ENCODE peak calls at places on chromosome 2, in five cellular contexts. Z, C, R, E and H are unnamed samples.

GRCh38 chr2:60839126-60839813 is 42.1 kb upstream of the REL start:
- DNase-seq in R (no peak), Z (no peak), C (no peak), E (no peak), H (no peak)

GRCh38 chr2:136327162-136327852 is 209.4 kb upstream of the CXCR4 start:
- DNase-seq in C (no peak), Z (no peak), E (peak), R (no peak), H (peak)

GRCh38 chr2:161115605-161116097 is 44.6 kb upstream of the TANK start:
- DNase-seq in R (no peak), Z (no peak), C (no peak), E (no peak), H (no peak)

GRCh38 chr2:226760412-226761194 is 39.0 kb downstream of the IRS1 start:
- DNase-seq in C (no peak), E (no peak), R (no peak), Z (no peak), H (no peak)

GRCh38 chr2:43402002-43402401 is 175.6 kb upstream of the ZFP36L2 start:
- DNase-seq in Z (no peak), E (no peak), R (no peak), C (no peak), H (peak)

GRCh38 chr2:226185613-226186211 is 613.9 kb downstream of the IRS1 start:
- DNase-seq in R (no peak), E (peak), Z (no peak), C (no peak), H (no peak)

GRCh38 chr2:241935314-241935713 is 65.8 kb downstream of the RTP5 start:
- DNase-seq in R (no peak), E (peak), Z (no peak), C (no peak), H (no peak)

GRCh38 chr2:27182346-27182745 is 29.5 kb upstream of the ATRAID start:
- DNase-seq in Z (no peak), R (no peak), E (no peak), C (no peak), H (no peak)

GRCh38 chr2:37858197-37858711 is 66.8 kb upstream of the RMDN2 start:
- DNase-seq in E (peak), Z (no peak), R (no peak), C (no peak), H (peak)

GRCh38 chr2:26983746-26984145 is 13.3 kb downstream of the MAPRE3 start:
- DNase-seq in E (no peak), C (no peak), R (no peak), Z (no peak), H (no peak)

GRCh38 chr2:147232225-147232669 is 612.6 kb upstream of the ACVR2A start:
- DNase-seq in C (no peak), Z (no peak), E (no peak), R (no peak), H (no peak)

GRCh38 chr2:56184500-56184996 is 758 bp downstream of the CCDC85A start:
- DNase-seq in R (peak), E (peak), Z (no peak), C (no peak), H (no peak)

GRCh38 chr2:180622122-180622918 is 358.1 kb upstream of the UBE2E3 start:
- DNase-seq in R (no peak), Z (no peak), C (no peak), E (peak), H (no peak)

GRCh38 chr2:152505495-152505906 is 170.5 kb downstream of the FMNL2 start:
- DNase-seq in Z (no peak), E (peak), R (no peak), C (no peak), H (no peak)

GRCh38 chr2:233513953-233514655 is 52.5 kb downstream of the USP40 start:
- DNase-seq in C (no peak), Z (no peak), E (no peak), R (no peak), H (peak)

GRCh38 chr2:68714866-68715265 is 19.7 kb upstream of the ARHGAP25 start:
- DNase-seq in E (no peak), Z (no peak), C (no peak), R (no peak), H (peak)

GRCh38 chr2:96524482-96525210 is 11.9 kb upstream of the ARID5A start:
- DNase-seq in Z (no peak), E (no peak), R (no peak), C (no peak), H (no peak)

GRCh38 chr2:206657087-206657486 is 14.8 kb downstream of the FAM237A start:
- DNase-seq in R (no peak), C (no peak), Z (no peak), E (no peak), H (no peak)

GRCh38 chr2:36478332-36478738 is 119.6 kb downstream of the FEZ2 start:
- DNase-seq in R (no peak), E (peak), Z (no peak), C (no peak), H (no peak)

GRCh38 chr2:16441431-16441830 is 224.2 kb downstream of the CYRIA start:
- DNase-seq in C (no peak), Z (no peak), R (no peak), E (no peak), H (no peak)
- H3K4me3 ChIP-seq in C (no peak), Z (no peak), R (no peak), E (no peak), H (no peak)

GRCh38 chr2:10439971-10440370 is 8.2 kb downstream of the ODC1 start:
- DNase-seq in Z (no peak), E (no peak), C (no peak), R (no peak), H (no peak)

GRCh38 chr2:10437806-10438205 is 10.3 kb downstream of the ODC1 start:
- DNase-seq in C (no peak), R (no peak), E (no peak), Z (no peak), H (no peak)

GRCh38 chr2:10438688-10439087 is 9.4 kb downstream of the ODC1 start:
- DNase-seq in R (no peak), Z (no peak), C (no peak), E (no peak), H (no peak)

GRCh38 chr2:10440736-10441135 is 7.4 kb downstream of the ODC1 start:
- DNase-seq in E (no peak), Z (no peak), R (no peak), C (no peak), H (no peak)

DNA sequence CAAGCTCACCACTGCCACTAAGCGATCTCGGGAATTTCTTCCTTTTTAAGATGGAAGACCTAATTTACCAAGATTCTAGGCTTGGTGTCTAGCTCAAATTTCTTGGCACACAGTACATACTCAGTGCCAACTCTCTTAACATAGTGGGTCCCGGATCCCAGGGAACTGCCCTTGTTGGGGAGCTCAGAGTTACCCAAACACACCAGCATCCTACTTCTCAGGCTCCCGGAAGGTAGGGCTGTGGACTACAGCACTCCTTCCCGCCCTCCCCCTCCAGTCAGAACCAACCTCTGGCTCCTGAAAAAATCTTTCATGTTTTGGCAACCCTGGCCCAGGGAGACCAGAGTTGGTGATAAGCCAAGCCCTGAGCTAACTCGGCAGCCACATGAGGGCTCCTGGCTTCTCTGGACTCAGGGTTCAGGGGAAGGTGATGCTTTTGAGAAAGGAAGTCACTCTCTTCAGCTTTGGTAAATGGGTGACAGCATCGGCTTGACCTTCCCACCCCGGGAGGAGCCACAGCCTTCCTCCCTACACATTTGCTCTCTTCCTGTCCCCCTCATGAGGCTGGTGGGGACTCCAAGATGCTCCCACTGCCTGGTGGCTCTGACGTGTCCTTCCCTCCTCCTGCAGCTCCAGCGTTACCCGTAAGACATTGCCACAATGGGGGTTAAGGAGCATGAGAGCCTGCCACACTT is 8.8 kb downstream of the ODC1 start:
- DNase-seq in E (no peak), Z (no peak), C (no peak), R (no peak), H (no peak)
- TF ChIP-seq POLR2A in E (no peak), Z (no peak), C (no peak), R (no peak), H (no peak)

DNA sequence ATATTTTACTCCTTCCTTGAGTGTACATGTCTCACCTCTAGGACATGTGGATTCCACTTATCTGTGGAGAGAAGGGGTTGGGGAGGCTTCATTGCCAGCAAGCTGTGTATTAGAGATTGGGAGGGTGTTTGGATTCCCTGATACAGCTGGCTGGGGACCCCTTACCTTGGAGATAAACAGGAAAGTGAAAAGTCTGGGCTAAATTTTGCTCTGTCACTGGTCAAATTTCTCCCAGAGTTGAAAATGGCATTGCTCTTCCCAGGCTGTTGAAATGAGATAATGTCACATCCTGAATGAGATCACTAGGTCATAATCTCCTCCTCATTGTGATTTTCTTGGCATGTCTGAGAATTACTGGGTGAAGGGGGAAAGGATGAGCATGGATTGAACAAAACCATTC is 265.0 kb upstream of the PARD3B start:
- DNase-seq in E (no peak), Z (no peak), C (no peak), R (no peak), H (no peak)
- TF ChIP-seq EP300 in E (no peak), Z (no peak), C (no peak), R (no peak), H (no peak)

DNA sequence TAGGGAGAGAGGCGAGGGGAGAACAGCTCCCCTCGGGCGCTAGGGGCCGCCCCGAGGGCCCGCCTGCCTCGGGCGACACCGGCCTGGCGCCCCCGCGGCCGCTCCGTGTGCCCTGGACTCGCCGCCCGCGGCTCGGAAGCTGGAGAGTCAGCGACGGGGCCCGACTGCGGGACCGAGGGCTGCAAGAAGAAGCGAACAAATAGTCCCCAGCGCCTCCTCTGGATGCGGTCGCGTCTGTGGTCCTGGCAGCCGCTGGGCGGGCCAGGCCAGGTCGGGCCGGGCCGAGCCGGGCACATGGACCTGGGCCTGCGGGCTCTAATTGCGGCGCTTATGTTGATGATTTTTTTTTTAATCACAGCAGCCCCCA is 270 bp upstream of the HOXD9 start:
- DNase-seq in C (no peak), Z (no peak), R (no peak), E (no peak), H (no peak)
- H3K4me3 ChIP-seq in C (peak), Z (peak), R (peak), E (no peak), H (peak)

DNA sequence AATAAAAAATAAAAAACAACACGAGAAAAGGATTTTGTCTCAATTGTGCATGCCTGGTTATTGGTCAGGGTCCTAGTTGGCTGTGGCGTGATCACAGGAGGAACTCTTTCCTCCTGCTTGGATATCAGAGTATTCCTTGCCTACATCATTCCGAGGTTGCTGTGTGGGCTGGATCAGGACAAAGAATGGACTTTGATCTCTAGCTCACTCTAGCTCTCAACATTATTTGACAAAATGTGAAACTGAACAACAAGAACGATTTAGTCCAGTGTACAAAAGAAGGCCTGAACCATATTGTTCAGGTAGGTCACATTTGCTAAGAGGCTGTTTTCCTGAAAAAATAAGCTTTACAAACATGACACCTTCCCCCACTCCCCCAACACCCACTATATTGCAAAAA is 178.9 kb downstream of the LPIN1 start:
- DNase-seq in R (no peak), C (no peak), E (no peak), Z (no peak), H (no peak)
- TF ChIP-seq POLR2A in R (no peak), C (no peak), E (no peak), Z (no peak), H (no peak)

GRCh38 chr2:172554352-172555271 is 1.3 kb upstream of the PDK1 start:
- DNase-seq in Z (no peak), R (no peak), E (no peak), C (no peak), H (no peak)

GRCh38 chr2:172556284-172557033 is 569 bp downstream of the PDK1 start:
- DNase-seq in Z (peak), R (peak), E (peak), C (peak), H (peak)

GRCh38 chr2:172555272-172555521 is 693 bp upstream of the PDK1 start:
- DNase-seq in R (no peak), Z (no peak), E (no peak), C (no peak), H (no peak)

GRCh38 chr2:172558372-172558771 is 2.5 kb downstream of the PDK1 start:
- DNase-seq in Z (no peak), C (no peak), R (no peak), E (no peak), H (no peak)

GRCh38 chr2:172555522-172556283 is at the start of gene PDK1:
- DNase-seq in R (peak), C (peak), Z (peak), E (peak), H (peak)
- TF ChIP-seq EP300 in R (no peak), C (peak), Z (peak), E (no peak), H (no peak)

GRCh38 chr2:86296947-86297346 is 40.5 kb downstream of the REEP1 start:
- DNase-seq in E (no peak), C (no peak), R (no peak), Z (no peak), H (no peak)
- H3K4me3 ChIP-seq in E (no peak), C (no peak), R (no peak), Z (no peak), H (no peak)

DNA sequence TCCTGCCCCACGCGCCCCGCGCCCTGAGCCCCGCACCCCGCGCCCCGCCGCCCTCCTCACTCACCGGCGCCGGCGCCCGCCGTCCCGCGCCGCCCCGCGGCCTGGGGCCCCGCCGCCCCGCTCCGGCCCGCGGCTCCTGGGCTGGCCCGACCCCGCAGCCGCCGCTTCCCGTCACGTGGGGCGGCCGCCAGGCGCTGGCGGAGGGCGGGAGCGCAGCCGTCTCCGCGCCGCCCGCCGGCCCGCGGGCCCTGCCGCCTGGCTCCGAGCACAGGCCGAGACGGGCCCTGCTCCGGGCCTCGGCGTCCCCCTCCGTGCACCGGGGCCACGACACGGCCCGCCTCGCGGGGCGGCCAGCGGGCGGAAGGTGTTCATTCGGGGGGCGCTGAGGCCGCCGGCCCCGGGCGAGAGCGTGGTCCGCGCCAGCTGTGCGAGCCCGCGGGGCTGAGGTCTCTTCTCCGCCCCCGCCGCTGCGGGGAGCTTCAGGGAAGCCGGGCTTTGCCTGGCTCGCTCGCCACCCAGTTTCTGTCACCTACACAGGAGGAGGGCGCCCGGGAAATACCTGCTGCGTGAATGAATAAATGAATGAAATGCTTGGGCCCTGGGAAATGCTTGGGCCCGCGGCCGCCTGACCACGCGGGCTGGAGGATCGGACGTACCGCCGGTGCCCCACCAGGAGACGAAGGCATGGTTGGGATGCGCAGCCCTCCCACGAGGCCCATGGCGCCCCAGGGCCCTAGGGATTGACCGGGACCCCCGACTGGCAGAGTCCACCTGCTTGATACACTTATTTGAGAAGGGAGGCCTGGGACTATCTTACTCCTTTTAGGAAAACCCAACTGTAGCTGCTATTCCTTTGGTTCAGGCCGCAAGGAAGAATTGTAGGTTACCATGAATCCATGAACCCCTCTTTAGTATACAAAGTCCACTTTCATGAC is at the start of gene TGFBRAP1:
- DNase-seq in C (peak), R (no peak), E (peak), Z (no peak), H (peak)
- TF ChIP-seq POLR2A in C (no peak), R (no peak), E (peak), Z (no peak), H (no peak)